ENCODE peak calls at places on chromosome 22, in seven cellular contexts. A is lower lobe of right lung; Q is activated B cell treated with CpG ODN at 0.5 μM for 24 hours; M is GM10248; K is fibroblast of pulmonary artery; E is CD8-positive, alpha-beta T cell; R is sigmoid colon. U is an unnamed sample.

GRCh38 chr22:45867118-45867905 is 109.7 kb downstream of the WNT7B start:
- DNase-seq in A (peak; percentile 63), Q (no peak), M (peak; percentile 53), K (peak; percentile 29), E (no peak), R (peak; percentile 53), U (peak; percentile 93)

GRCh38 chr22:25281675-25282345 is 62.4 kb downstream of the CRYBB2 start:
- DNase-seq in A (no peak), Q (no peak), M (no peak), K (no peak), E (no peak), R (no peak), U (no peak)

GRCh38 chr22:43944670-43945430 is 10.4 kb upstream of the SAMM50 start:
- DNase-seq in A (no peak), Q (no peak), M (no peak), K (no peak), E (no peak), R (no peak), U (peak; percentile 68)

GRCh38 chr22:46574993-46575914 is 37.8 kb upstream of the CELSR1 start:
- DNase-seq in A (peak; percentile 51), Q (no peak), M (no peak), K (peak; percentile 10), E (no peak), R (peak; percentile 65), U (peak; percentile 51)

GRCh38 chr22:22935546-22936157 is 48.0 kb downstream of the IGLL5 start:
- DNase-seq in A (peak; percentile 38), Q (peak; percentile 77), M (peak; percentile 95), K (no peak), E (no peak), R (no peak), U (peak; percentile 39)

GRCh38 chr22:39935622-39936021 is 24.6 kb upstream of the TMA7B start:
- DNase-seq in A (no peak), Q (no peak), M (no peak), K (no peak), E (no peak), R (no peak), U (no peak)

GRCh38 chr22:45125198-45125597 is 38.5 kb upstream of the NUP50 start:
- DNase-seq in A (no peak), Q (no peak), M (no peak), K (peak; percentile 56), E (no peak), R (no peak), U (peak; percentile 46)

GRCh38 chr22:45238431-45239377 is 2.0 kb downstream of the KIAA0930 start:
- DNase-seq in A (no peak), Q (no peak), M (no peak), K (no peak), E (no peak), R (no peak), U (no peak)

GRCh38 chr22:17264321-17265052 is 45.3 kb upstream of the ADA2 start:
- DNase-seq in A (no peak), Q (no peak), M (no peak), K (peak; percentile 21), E (no peak), R (no peak), U (no peak)

GRCh38 chr22:44580176-44580575 is 82.1 kb upstream of the RTL6 start:
- DNase-seq in A (peak; percentile 27), Q (no peak), M (no peak), K (no peak), E (no peak), R (peak; percentile 20), U (peak; percentile 37)

GRCh38 chr22:35155403-35156025 is 89.6 kb downstream of the ISX start:
- DNase-seq in A (no peak), Q (no peak), M (no peak), K (no peak), E (no peak), R (no peak), U (peak; percentile 2)

GRCh38 chr22:46561435-46561905 is 24.1 kb upstream of the CELSR1 start:
- DNase-seq in A (peak; percentile 40), Q (no peak), M (peak; percentile 81), K (no peak), E (no peak), R (no peak), U (peak; percentile 61)

GRCh38 chr22:38180841-38181452 is 683 bp downstream of the PLA2G6 start:
- DNase-seq in A (peak; percentile 72), Q (no peak), M (no peak), K (peak; percentile 33), E (no peak), R (no peak), U (peak; percentile 69)

GRCh38 chr22:44538071-44538470 is 40.0 kb upstream of the RTL6 start:
- DNase-seq in A (no peak), Q (no peak), M (no peak), K (peak; percentile 40), E (no peak), R (no peak), U (no peak)

GRCh38 chr22:39715778-39716495 is 145.4 kb downstream of the CACNA1I start:
- DNase-seq in A (peak; percentile 23), Q (no peak), M (no peak), K (no peak), E (no peak), R (no peak), U (no peak)

GRCh38 chr22:26702906-26703830 is 45.8 kb downstream of the MIAT start:
- DNase-seq in A (no peak), Q (no peak), M (no peak), K (no peak), E (no peak), R (no peak), U (no peak)

GRCh38 chr22:49046546-49047305 is 780.9 kb downstream of the BRD1 start:
- DNase-seq in A (no peak), Q (no peak), M (no peak), K (no peak), E (no peak), R (no peak), U (no peak)
- TF ChIP-seq CTCF in A (peak; percentile 40), Q (no peak), M (peak; percentile 25), K (no peak), E (no peak), R (no peak), U (peak; percentile 72)

GRCh38 chr22:41197808-41198585 is 7.1 kb upstream of the L3MBTL2 start:
- DNase-seq in A (peak; percentile 58), Q (no peak), M (no peak), K (no peak), E (no peak), R (no peak), U (no peak)
- TF ChIP-seq CTCF in A (no peak), Q (no peak), M (no peak), K (no peak), E (no peak), R (no peak), U (peak; percentile 28)

GRCh38 chr22:21590809-21591641 is 23.5 kb downstream of the UBE2L3 start:
- DNase-seq in A (no peak), Q (no peak), M (no peak), K (no peak), E (no peak), R (no peak), U (no peak)

GRCh38 chr22:21592422-21592821 is 24.9 kb downstream of the UBE2L3 start:
- DNase-seq in A (no peak), Q (no peak), M (no peak), K (no peak), E (no peak), R (no peak), U (no peak)

GRCh38 chr22:21591695-21592094 is 24.2 kb downstream of the UBE2L3 start:
- DNase-seq in A (peak; percentile 59), Q (no peak), M (no peak), K (no peak), E (no peak), R (no peak), U (no peak)

GRCh38 chr22:21594865-21595452 is 27.4 kb downstream of the UBE2L3 start:
- DNase-seq in A (no peak), Q (no peak), M (no peak), K (no peak), E (no peak), R (no peak), U (no peak)

GRCh38 chr22:21593406-21594232 is 26.1 kb downstream of the UBE2L3 start:
- DNase-seq in A (no peak), Q (no peak), M (no peak), K (no peak), E (no peak), R (no peak), U (no peak)
- TF ChIP-seq CTCF in A (no peak), Q (no peak), M (no peak), K (peak; percentile 40), E (no peak), R (peak; percentile 6), U (peak; percentile 55)

DNA sequence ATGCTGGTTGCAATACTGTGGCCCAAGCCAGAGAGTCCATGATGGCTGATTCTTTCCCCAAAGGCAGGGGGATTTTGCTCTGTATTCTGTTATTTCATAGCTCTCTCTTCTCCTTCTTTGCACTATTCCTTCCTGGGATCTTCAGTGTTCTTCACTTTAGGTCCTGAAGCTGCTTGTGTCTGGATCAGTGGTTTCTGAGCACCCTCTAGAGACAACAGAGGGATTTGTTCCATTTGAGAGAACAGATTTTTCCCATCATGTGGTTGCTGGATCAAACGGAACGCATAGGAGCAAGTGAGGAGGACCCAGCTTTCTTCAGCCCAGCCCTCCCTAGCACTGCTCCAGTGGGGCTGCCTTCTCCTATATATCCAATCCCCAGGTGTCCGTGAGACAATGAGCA is 68.7 kb upstream of the SYN3 start:
- DNase-seq in A (no peak), Q (no peak), M (no peak), K (peak; percentile 15), E (no peak), R (no peak), U (no peak)
- TF ChIP-seq CTCF in A (no peak), Q (no peak), M (no peak), K (no peak), E (no peak), R (no peak), U (peak; percentile 14)

GRCh38 chr22:42692239-42693054 is 28.2 kb downstream of the A4GALT start:
- DNase-seq in A (no peak), Q (peak; percentile 45), M (peak; percentile 64), K (no peak), E (no peak), R (no peak), U (no peak)
- TF ChIP-seq CTCF in A (no peak), Q (no peak), M (peak; percentile 22), K (no peak), E (no peak), R (no peak), U (peak; percentile 17)

DNA sequence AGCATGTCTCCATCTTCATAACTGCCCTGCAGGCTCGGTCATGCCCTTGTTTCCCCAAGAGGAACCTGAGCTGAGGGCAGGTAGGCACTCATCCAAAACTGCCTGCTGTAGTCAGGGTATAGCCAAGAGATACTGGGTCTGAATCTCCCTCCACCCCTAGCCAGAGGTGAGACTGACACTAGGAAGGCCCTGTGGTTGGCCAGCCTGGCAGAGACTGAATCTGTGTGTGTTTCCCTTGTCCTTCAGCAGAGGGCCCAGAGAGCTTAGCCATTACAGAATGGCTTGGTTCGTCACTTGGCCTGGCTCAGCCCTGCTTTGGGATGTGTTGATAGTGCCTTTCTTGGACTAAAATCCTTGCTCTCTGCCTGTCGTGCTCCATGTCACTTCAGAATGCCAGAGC is 79.3 kb upstream of the SUSD2 start:
- DNase-seq in A (peak; percentile 20), Q (no peak), M (no peak), K (no peak), E (no peak), R (no peak), U (peak; percentile 29)
- TF ChIP-seq CTCF in A (no peak), Q (no peak), M (no peak), K (no peak), E (no peak), R (no peak), U (peak; percentile 38)

U was measured in chondrocyte.